ENCODE peak calls at places on chromosomes 5 and 9, in four cellular contexts. L is HepG2, Q is Peyer's patch, P is psoas muscle. O is an unnamed sample.
A peak's percentile ranks its signal among the peaks of the same experiment; 100 is the strongest.

GRCh38 chr5:36569456-36569855 is 37.0 kb upstream of the SLC1A3 start:
- DNase-seq in L (no peak), Q (no peak), P (no peak), O (no peak)

GRCh38 chr9:13487936-13488335 is 208.4 kb upstream of the MPDZ start:
- DNase-seq in L (no peak), Q (no peak), P (no peak), O (no peak)

GRCh38 chr5:1299511-1299850 is 4.6 kb upstream of the TERT start:
- DNase-seq in L (no peak), Q (no peak), P (no peak), O (no peak)

GRCh38 chr9:137945581-137945980 is 68.0 kb downstream of the CACNA1B start:
- DNase-seq in L (no peak), Q (no peak), P (no peak), O (no peak)

GRCh38 chr5:56676091-56676768 is 139.1 kb upstream of the MAP3K1 start:
- DNase-seq in L (peak; percentile 92), Q (no peak), P (no peak), O (peak; percentile 48)

GRCh38 chr5:14213813-14214585 is 70.9 kb downstream of the TRIO start:
- DNase-seq in L (peak; percentile 59), Q (no peak), P (no peak), O (no peak)

GRCh38 chr5:130571076-130571475 is 594.0 kb downstream of the HINT1 start:
- DNase-seq in L (no peak), Q (no peak), P (no peak), O (no peak)

GRCh38 chr5:97141539-97141938 is 872 bp downstream of the LIX1 start:
- DNase-seq in L (no peak), Q (no peak), P (no peak), O (no peak)

GRCh38 chr9:109793921-109794320 is 13.9 kb downstream of the PALM2AKAP2 start:
- DNase-seq in L (no peak), Q (no peak), P (no peak), O (no peak)
- TF ChIP-seq CTCF in L (no peak), Q (no peak), P (no peak), O (no peak)

GRCh38 chr5:9544502-9545300 is 1.2 kb downstream of the SEMA5A start:
- DNase-seq in L (peak; percentile 35), Q (peak; percentile 22), P (peak; percentile 81), O (peak; percentile 82)

GRCh38 chr5:9544056-9544455 is 1.8 kb downstream of the SEMA5A start:
- DNase-seq in L (no peak), Q (no peak), P (no peak), O (no peak)

GRCh38 chr5:9546973-9547947 is 1.4 kb upstream of the SEMA5A start:
- DNase-seq in L (no peak), Q (no peak), P (peak; percentile 14), O (no peak)

GRCh38 chr5:9545301-9545958 is 445 bp downstream of the SEMA5A start:
- DNase-seq in L (no peak), Q (no peak), P (peak; percentile 20), O (peak; percentile 30)

DNA sequence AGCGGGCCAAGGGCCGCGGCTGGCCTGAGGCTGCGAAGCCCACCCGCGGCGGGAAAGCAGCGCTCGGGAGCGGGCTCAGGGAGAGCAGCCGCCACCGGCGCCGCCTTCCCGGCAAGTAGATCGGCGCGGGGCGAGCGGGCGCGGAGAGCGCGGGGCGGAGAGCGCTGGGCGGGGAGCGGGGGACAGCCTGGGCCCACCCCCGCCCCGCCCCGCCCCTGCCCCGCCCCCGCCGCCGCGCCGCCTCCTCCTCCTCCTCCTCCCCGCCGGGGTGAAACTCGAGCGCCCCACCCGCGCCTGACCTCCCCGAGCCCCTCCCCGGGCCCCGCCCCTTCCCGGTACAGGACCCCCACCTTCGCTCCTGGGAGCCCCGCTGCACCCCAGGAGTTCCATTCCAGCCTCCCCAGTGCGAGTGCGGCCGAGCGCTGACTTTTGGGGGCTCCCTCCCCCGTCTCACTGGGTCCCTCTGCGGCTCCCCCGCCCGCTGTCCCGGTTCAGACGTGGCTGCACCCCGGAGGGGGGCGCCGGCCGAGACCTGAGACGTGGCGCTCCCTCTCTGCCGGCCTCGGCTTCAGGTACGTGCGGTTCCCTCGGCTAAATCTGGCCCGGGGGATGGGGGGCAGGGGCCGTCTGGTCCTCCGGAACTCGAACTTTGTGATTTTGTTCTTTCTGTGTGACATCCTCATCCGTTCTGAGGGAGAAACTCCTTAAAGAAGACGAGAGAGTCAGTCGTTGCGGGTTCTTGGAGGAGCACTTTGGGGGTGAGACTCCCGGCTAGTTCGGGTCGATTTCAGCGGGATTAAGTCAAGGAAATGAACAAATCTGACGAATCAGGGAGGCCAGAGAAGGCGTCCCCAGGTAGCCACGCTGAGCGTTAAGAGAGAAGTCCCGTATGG is at the start of gene SEMA5A:
- DNase-seq in L (no peak), Q (no peak), P (peak; percentile 71), O (peak; percentile 85)
- TF ChIP-seq CTCF in L (no peak), Q (no peak), P (no peak), O (no peak)

GRCh38 chr9:133457748-133458147 is 2.0 kb upstream of the CACFD1 start:
- DNase-seq in L (no peak), Q (no peak), P (no peak), O (no peak)
- TF ChIP-seq CTCF in L (no peak), Q (no peak), P (no peak), O (no peak)

DNA sequence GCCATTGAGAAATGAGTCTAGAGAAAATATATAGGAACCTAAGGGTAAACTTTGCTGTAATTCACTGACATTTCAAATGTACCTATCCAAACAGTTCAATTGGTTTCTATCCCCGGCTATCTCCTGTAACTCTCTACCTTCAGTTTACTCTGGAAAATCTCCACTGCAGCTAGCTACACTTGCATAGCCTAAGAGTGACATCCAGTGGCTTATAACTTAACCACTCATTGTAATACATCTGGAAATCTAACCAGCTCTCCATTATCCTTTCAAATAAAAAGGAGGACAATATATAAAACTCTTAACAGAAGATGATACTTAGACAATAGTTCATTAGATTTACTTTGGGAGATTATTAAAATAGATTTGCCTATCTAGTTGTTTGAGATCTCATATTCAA is 35.3 kb upstream of the SPDL1 start:
- DNase-seq in L (peak; percentile 5), Q (no peak), P (no peak), O (no peak)
- TF ChIP-seq CTCF in L (peak; percentile 28), Q (no peak), P (no peak), O (peak; percentile 51)

DNA sequence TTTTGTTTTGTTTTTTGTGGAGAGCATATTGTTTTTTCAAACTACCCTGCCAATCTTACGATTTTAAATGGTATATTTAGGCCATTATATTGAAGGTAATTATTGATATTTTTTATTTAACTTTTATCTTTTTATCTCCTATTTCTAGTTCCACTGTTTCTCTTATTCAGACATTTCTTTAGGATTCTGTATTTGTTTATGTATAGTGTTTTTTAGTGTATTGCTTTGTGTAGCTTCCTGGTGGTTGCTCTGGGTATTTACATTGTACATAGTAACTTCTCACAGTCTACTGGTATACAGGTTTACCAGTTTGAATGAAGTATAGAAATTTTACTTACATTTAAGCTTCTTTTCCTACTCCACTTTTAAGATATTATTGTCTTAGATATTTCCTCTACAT is 63.2 kb downstream of the ERCC6L2 start:
- DNase-seq in L (no peak), Q (no peak), P (no peak), O (no peak)
- TF ChIP-seq CTCF in L (no peak), Q (no peak), P (no peak), O (no peak)

GRCh38 chr9:4155224-4156026 is 144.4 kb downstream of the GLIS3 start:
- DNase-seq in L (no peak), Q (no peak), P (no peak), O (no peak)

GRCh38 chr9:4147476-4148214 is 152.2 kb downstream of the GLIS3 start:
- DNase-seq in L (peak; percentile 34), Q (no peak), P (no peak), O (peak; percentile 34)

GRCh38 chr9:4152876-4153275 is 147.0 kb downstream of the GLIS3 start:
- DNase-seq in L (no peak), Q (no peak), P (no peak), O (no peak)

GRCh38 chr9:4148215-4148561 is 151.7 kb downstream of the GLIS3 start:
- DNase-seq in L (no peak), Q (no peak), P (no peak), O (no peak)

GRCh38 chr9:4152201-4152600 is 147.7 kb downstream of the GLIS3 start:
- DNase-seq in L (no peak), Q (no peak), P (no peak), O (no peak)
- TF ChIP-seq CTCF in L (no peak), Q (no peak), P (no peak), O (no peak)

O was measured in Caco-2.